ENCODE peak calls at places on chromosomes 12 and 14, in nine cellular contexts. F is B cell, X is neural progenitor cell, R is tibial nerve, O is mesothelial cell of epicardium, C is fibroblast of lung, J is ovary, U is omental fat pad, V is tibial artery. E is an unnamed sample.

GRCh38 chr14:51917186-51917585 is 56.8 kb downstream of the GNG2 start:
- DNase-seq in X (no peak), C (no peak), O (no peak), J (no peak), R (no peak), V (no peak), U (no peak), F (no peak), E (no peak)

GRCh38 chr14:60926002-60926401 is 54.9 kb downstream of the TRMT5 start:
- DNase-seq in J (no peak), X (no peak), O (no peak), C (no peak), F (no peak), U (no peak), V (no peak), R (no peak), E (peak; percentile 44)

GRCh38 chr12:2179953-2180736 is 127.4 kb downstream of the CACNA1C start:
- DNase-seq in F (no peak), V (peak; percentile 93), R (no peak), J (peak; percentile 79), O (no peak), C (peak; percentile 95), U (no peak), X (no peak), E (no peak)

GRCh38 chr12:76726626-76727025 is 37.3 kb upstream of the ZDHHC17 start:
- DNase-seq in X (no peak), U (no peak), J (no peak), O (no peak), V (no peak), F (no peak), R (no peak), C (no peak), E (no peak)

GRCh38 chr12:123933214-123933613 is 39.4 kb downstream of the CCDC92 start:
- DNase-seq in J (no peak), C (no peak), R (no peak), U (no peak), X (no peak), O (no peak), F (no peak), V (no peak), E (no peak)

GRCh38 chr12:91189526-91189925 is 6.9 kb upstream of the DCN start:
- DNase-seq in F (no peak), X (no peak), J (no peak), U (no peak), C (peak; percentile 83), O (no peak), R (no peak), V (no peak), E (no peak)

GRCh38 chr12:58530421-58531067 is 389.8 kb downstream of the LRIG3 start:
- DNase-seq in C (peak; percentile 95), V (no peak), O (no peak), F (no peak), R (no peak), J (no peak), X (no peak), U (no peak), E (no peak)

GRCh38 chr14:72812292-72812851 is 81.5 kb downstream of the DPF3 start:
- DNase-seq in X (peak; percentile 15), C (no peak), U (no peak), R (no peak), V (peak; percentile 94), F (no peak), J (no peak), O (no peak), E (no peak)

GRCh38 chr12:6810758-6811157 is 10.9 kb upstream of the GPR162 start:
- DNase-seq in R (no peak), F (no peak), C (no peak), U (no peak), X (no peak), V (no peak), J (no peak), O (no peak), E (no peak)

GRCh38 chr12:94678396-94678795 is 28.0 kb upstream of the TMCC3 start:
- DNase-seq in R (no peak), F (no peak), O (no peak), C (no peak), X (no peak), V (no peak), U (no peak), J (no peak), E (no peak)

GRCh38 chr12:11958216-11959091 is 112.3 kb upstream of the BCL2L14 start:
- DNase-seq in O (no peak), J (no peak), F (no peak), R (no peak), U (no peak), V (no peak), C (peak; percentile 96), X (no peak), E (no peak)

GRCh38 chr14:98931126-98931525 is 340.9 kb downstream of the BCL11B start:
- DNase-seq in C (no peak), X (no peak), V (no peak), O (no peak), F (no peak), U (no peak), J (no peak), R (no peak), E (no peak)

GRCh38 chr14:98607341-98607910 is 664.6 kb downstream of the BCL11B start:
- DNase-seq in F (no peak), O (no peak), X (no peak), U (no peak), R (no peak), C (no peak), J (no peak), V (no peak), E (no peak)

GRCh38 chr12:116135209-116135930 is 142.1 kb downstream of the MED13L start:
- DNase-seq in R (no peak), X (no peak), F (no peak), O (no peak), C (peak; percentile 80), U (no peak), V (no peak), J (no peak), E (no peak)

GRCh38 chr12:51866762-51867161 is 18.2 kb upstream of the FIGNL2 start:
- DNase-seq in V (no peak), J (no peak), O (no peak), U (no peak), X (no peak), R (no peak), F (no peak), C (no peak), E (no peak)

GRCh38 chr14:89415139-89415538 is 1.9 kb downstream of the FOXN3 start:
- DNase-seq in J (no peak), U (no peak), F (no peak), O (no peak), X (no peak), V (no peak), R (no peak), C (no peak), E (no peak)

GRCh38 chr12:27572486-27573255 is 48.7 kb downstream of the PPFIBP1 start:
- DNase-seq in R (no peak), J (no peak), O (no peak), F (no peak), U (no peak), C (peak; percentile 61), X (no peak), V (no peak), E (no peak)

GRCh38 chr12:89353823-89354629 is 1.7 kb upstream of the DUSP6 start:
- DNase-seq in O (peak; percentile 71), X (peak; percentile 91), J (peak; percentile 70), F (no peak), V (peak; percentile 85), R (peak; percentile 39), C (peak; percentile 82), U (peak; percentile 46), E (peak; percentile 73)

GRCh38 chr14:74933925-74934435 is 10.9 kb upstream of the RPS6KL1 start:
- DNase-seq in R (no peak), F (no peak), C (no peak), U (no peak), V (no peak), O (no peak), X (no peak), J (peak; percentile 32), E (no peak)

GRCh38 chr12:14418526-14418925 is 53.0 kb downstream of the ATF7IP start:
- DNase-seq in V (no peak), J (no peak), O (no peak), F (no peak), X (no peak), U (no peak), R (no peak), C (peak; percentile 46), E (no peak)
- TF ChIP-seq CTCF in V (peak; percentile 27), J (no peak), O (peak; percentile 39), F (peak; percentile 21), X (peak; percentile 39), U (no peak), R (peak; percentile 38), C (peak; percentile 28), E (no peak)

GRCh38 chr14:28756896-28757570 is 9.6 kb upstream of the FOXG1 start:
- DNase-seq in J (no peak), R (no peak), O (no peak), V (no peak), F (no peak), C (peak; percentile 56), X (peak; percentile 80), U (no peak), E (peak; percentile 64)
- TF ChIP-seq CTCF in J (no peak), R (peak; percentile 13), O (peak; percentile 54), V (no peak), F (peak; percentile 19), C (peak; percentile 87), X (peak; percentile 80), U (no peak), E (peak; percentile 73)

DNA sequence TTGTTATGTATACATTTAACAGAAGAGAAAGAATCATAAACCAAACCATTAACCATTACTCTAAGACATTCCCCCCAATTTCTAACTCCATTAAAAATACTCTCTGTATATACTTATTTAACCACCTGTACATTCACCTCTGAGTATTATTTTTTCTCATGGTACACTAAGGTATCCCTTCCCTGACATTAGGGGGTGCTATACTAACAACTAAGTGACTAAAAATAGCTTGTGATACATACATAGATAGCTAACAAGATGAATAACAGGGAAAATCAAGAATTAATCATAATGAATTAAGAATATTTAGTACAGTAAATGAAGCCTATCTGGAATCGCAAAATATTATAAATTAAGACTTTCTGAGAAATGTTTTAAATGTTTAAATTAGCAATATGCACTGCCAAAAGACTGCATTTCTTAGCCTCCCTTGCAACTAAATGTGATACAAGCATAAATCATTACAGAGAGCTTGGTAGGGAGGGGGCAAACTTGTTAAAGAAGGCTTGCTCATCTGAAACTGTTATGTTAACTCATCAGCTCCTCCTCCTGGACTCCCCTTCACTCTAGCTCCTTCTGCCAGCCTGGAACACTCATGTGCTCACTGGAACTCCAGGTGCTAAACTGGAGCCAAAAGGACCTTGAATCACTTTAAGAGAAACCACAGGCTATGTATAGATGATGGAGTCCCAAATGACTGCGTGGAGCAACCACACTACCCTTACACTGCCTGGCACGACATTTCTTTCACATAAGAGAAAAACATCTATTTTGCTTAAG is 14.9 kb downstream of the C2CD5 start:
- DNase-seq in V (no peak), O (no peak), F (no peak), J (no peak), U (no peak), X (peak; percentile 33), C (peak; percentile 49), R (no peak), E (no peak)
- TF ChIP-seq CTCF in V (peak; percentile 23), O (peak; percentile 34), F (peak; percentile 74), J (no peak), U (no peak), X (peak; percentile 62), C (peak; percentile 36), R (no peak), E (peak; percentile 40)

DNA sequence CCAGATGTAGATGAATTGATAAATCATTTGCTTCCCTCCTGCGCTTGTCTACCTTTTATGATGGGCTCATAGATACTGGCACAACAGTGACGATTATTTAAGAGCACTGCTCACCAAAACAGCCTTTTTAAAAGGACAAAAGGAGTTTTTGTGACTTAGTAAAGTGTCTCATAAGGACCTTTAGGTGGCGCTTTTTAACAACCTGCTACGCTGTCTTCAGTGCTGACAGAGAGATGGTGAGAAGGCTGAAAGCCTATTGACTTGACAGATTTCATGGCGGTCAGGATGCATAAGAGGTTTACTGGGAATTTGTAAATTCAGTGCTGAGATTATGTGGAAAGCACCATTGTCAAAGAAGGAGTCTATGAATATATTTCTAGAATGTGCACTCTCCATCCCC is 87.6 kb downstream of the SLC15A5 start:
- DNase-seq in C (peak; percentile 13), J (no peak), O (no peak), V (no peak), R (no peak), X (peak; percentile 73), F (no peak), U (no peak), E (no peak)
- TF ChIP-seq CTCF in C (peak; percentile 50), J (no peak), O (no peak), V (no peak), R (no peak), X (peak; percentile 59), F (no peak), U (no peak), E (peak; percentile 26)